ENCODE peak calls at places on chromosomes 11 and 22, in six cellular contexts. C is GM23248; U is spleen; M is neural progenitor cell; Z is HepG2; Q is CD4-positive, alpha-beta memory T cell. X is an unnamed sample. For H3K9me3 and H3K4me1, the result is how much of the 10 kb centered on the place peaks cover.

GRCh38 chr11:43515090-43515489 is 156.4 kb downstream of the TTC17 start:
- DNase-seq in Q (no peak), C (peak), U (no peak), Z (peak), M (peak), X (no peak)

GRCh38 chr22:41596776-41597634 is 7.4 kb upstream of the PMM1 start:
- DNase-seq in C (peak), Q (peak), M (peak), Z (peak), U (peak), X (no peak)

GRCh38 chr11:44940424-44940823 is 10.3 kb downstream of the TP53I11 start:
- DNase-seq in C (no peak), Q (no peak), M (no peak), Z (no peak), U (no peak), X (no peak)

GRCh38 chr11:16184588-16184987 is 171.8 kb downstream of the SOX6 start:
- DNase-seq in M (no peak), Z (peak), C (peak), U (no peak), Q (no peak), X (no peak)

GRCh38 chr22:34454598-34454997 is 534.3 kb upstream of the LARGE1 start:
- DNase-seq in Z (no peak), Q (no peak), M (no peak), U (no peak), C (no peak), X (no peak)

GRCh38 chr22:20009582-20010306 is 6.9 kb downstream of the ARVCF start:
- DNase-seq in Z (no peak), Q (no peak), M (no peak), U (no peak), C (no peak), X (no peak)

GRCh38 chr11:134008593-134008992 is 51.8 kb upstream of the IGSF9B start:
- DNase-seq in Z (no peak), M (no peak), U (no peak), C (no peak), Q (no peak), X (no peak)

GRCh38 chr22:50206599-50206998 is 5.8 kb downstream of the SELENOO start:
- DNase-seq in M (peak), U (peak), C (peak), Z (peak), Q (no peak), X (no peak)

GRCh38 chr11:5689551-5689983 is at the start of gene TRIM22:
- DNase-seq in U (no peak), C (peak), M (peak), Z (no peak), Q (peak), X (peak)

GRCh38 chr22:19620742-19621371 is 93.4 kb upstream of the SEPTIN5 start:
- DNase-seq in Z (no peak), M (no peak), U (no peak), Q (no peak), C (no peak), X (no peak)

GRCh38 chr22:50317178-50317577 is 9.6 kb downstream of the DENND6B start:
- DNase-seq in C (no peak), Z (no peak), M (no peak), Q (no peak), U (no peak), X (no peak)

GRCh38 chr11:25981998-25982397 is 349.9 kb upstream of the ANO3 start:
- DNase-seq in C (peak), M (peak), Q (no peak), U (no peak), Z (peak), X (no peak)

GRCh38 chr11:6609502-6610015 is 2.5 kb downstream of the TAF10 start:
- DNase-seq in Q (no peak), C (no peak), U (no peak), Z (no peak), M (no peak), X (no peak)

GRCh38 chr22:41217553-41218157 is 12.5 kb downstream of the L3MBTL2 start:
- DNase-seq in Z (no peak), M (peak), C (peak), U (no peak), Q (no peak), X (no peak)

GRCh38 chr11:46513934-46514342 is 79.9 kb downstream of the AMBRA1 start:
- DNase-seq in Q (no peak), U (no peak), Z (no peak), M (no peak), C (no peak), X (no peak)

GRCh38 chr11:35216962-35217667 is 78.1 kb downstream of the CD44 start:
- DNase-seq in U (no peak), Q (peak), M (no peak), C (peak), Z (peak), X (peak)

GRCh38 chr22:39135092-39135896 is 17.2 kb downstream of the CBX7 start:
- DNase-seq in Z (peak), M (peak), U (peak), C (peak), Q (no peak), X (no peak)

GRCh38 chr11:18791175-18792065 is at the start of gene PTPN5:
- DNase-seq in M (peak), Q (no peak), C (peak), U (no peak), Z (no peak), X (no peak)

GRCh38 chr11:75001686-75002085 is 13.0 kb downstream of the NEU3 start:
- DNase-seq in Q (no peak), U (no peak), C (no peak), M (no peak), Z (no peak), X (no peak)

GRCh38 chr22:24435861-24436351 is 8.5 kb downstream of the ADORA2A start:
- DNase-seq in Q (no peak), C (peak), Z (no peak), M (no peak), U (peak), X (no peak)

GRCh38 chr11:125553357-125553756 is 15.9 kb upstream of the EI24 start:
- DNase-seq in M (no peak), Z (no peak), Q (no peak), C (no peak), U (no peak), X (no peak)
- H3K9me3 ChIP-seq in M (under half), Z (under half), Q (under half), C (under half), U (under half), X (under half)

GRCh38 chr22:30607300-30607930 is 441 bp downstream of the TCN2 start:
- DNase-seq in U (no peak), Z (no peak), M (peak), C (no peak), Q (no peak), X (peak)

GRCh38 chr22:30606455-30607299 is at the start of gene TCN2:
- DNase-seq in C (peak), Z (peak), Q (peak), M (peak), U (peak), X (no peak)

GRCh38 chr22:30607939-30608338 is 965 bp downstream of the TCN2 start:
- DNase-seq in U (no peak), C (peak), Z (no peak), Q (no peak), M (no peak), X (no peak)

GRCh38 chr22:30604723-30605122 is 2.3 kb upstream of the TCN2 start:
- DNase-seq in U (no peak), Q (no peak), M (no peak), C (no peak), Z (no peak), X (no peak)

DNA sequence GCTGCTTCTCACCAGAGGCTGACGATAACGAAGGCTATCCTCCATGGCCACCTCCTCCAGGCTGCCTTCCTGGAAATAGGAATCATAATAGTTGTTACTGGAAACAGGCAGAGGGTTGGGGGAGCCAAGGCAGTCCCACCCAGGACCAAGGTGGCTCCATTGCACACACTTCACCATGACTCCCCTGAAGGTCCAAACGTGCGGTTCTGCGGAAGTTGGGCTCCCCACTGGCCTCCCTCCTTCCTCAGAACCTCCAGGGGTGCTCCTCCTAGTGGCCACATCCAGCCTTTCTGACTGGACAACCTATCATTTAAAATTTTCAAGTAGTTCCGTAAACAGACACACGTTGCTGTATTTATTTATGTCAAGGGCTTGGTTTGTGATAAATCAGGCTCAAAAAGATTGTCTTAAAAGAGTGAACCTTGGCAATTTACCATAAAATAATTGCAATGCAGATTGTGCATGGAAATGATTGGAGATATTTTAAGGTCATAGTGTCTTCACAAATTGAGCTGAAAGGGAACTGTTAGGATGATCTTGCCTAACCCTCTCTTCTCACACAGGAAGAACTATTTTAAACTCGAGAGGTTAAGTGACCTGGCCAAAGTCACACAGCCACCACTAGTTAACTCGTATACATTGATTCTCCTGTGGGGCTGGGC is 1.4 kb upstream of the TCN2 start:
- DNase-seq in U (no peak), Q (peak), C (peak), Z (peak), M (peak), X (peak)
- H3K27ac ChIP-seq in U (no peak), Q (no peak), C (no peak), Z (no peak), M (peak), X (no peak)

GRCh38 chr11:86061483-86061882 is 7.4 kb downstream of the PICALM start:
- DNase-seq in U (no peak), M (no peak), Z (no peak), Q (no peak), C (no peak), X (no peak)

GRCh38 chr11:86064236-86064803 is 4.6 kb downstream of the PICALM start:
- DNase-seq in Z (no peak), C (peak), Q (no peak), U (no peak), M (no peak), X (no peak)

GRCh38 chr11:86062719-86063118 is 6.2 kb downstream of the PICALM start:
- DNase-seq in Q (no peak), U (no peak), C (peak), M (no peak), Z (no peak), X (no peak)

GRCh38 chr11:86066033-86066432 is 2.9 kb downstream of the PICALM start:
- DNase-seq in C (no peak), M (no peak), Q (no peak), U (no peak), Z (no peak), X (no peak)

DNA sequence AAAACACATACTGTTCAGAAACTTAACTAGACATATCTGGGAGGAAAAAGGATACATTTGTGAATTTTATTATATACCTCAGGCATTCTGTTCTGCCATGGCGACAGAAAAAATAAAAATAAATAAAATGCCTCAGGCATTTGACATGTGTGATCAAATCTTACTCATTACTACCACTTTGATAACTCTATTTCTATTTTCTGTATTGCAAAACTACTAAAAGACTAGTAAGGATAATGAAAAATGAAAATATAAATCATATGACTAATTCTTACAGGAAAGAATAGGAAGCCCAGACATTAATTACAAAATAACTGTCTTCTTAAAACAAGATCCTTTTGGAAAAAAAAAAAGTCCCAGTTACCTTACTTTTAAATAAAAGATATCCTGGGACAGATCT is 5.3 kb downstream of the PICALM start:
- DNase-seq in Q (no peak), C (peak), U (no peak), Z (no peak), M (no peak), X (no peak)
- H3K4me1 ChIP-seq in Q (half or more), C (half or more), U (half or more), Z (half or more), M (under half), X (under half)

GRCh38 chr11:98455500-98456186 is 565.1 kb upstream of the CNTN5 start:
- DNase-seq in M (peak), U (no peak), Q (no peak), C (no peak), Z (peak), X (no peak)

GRCh38 chr11:98453378-98453777 is 567.4 kb upstream of the CNTN5 start:
- DNase-seq in U (no peak), Q (no peak), Z (no peak), C (no peak), M (no peak), X (no peak)

GRCh38 chr11:98456281-98456680 is 564.5 kb upstream of the CNTN5 start:
- DNase-seq in Q (no peak), U (no peak), C (no peak), M (no peak), Z (no peak), X (no peak)
- H3K9me3 ChIP-seq in Q (under half), U (under half), C (under half), M (under half), Z (under half), X (under half)

X was measured in effector memory CD4-positive, alpha-beta T cell.